ENCODE peak calls at places on chromosomes 6 and 20, in eight cellular contexts. F, C, H, A, M, V, I and Z are unnamed samples.
A peak's percentile ranks its signal among the peaks of the same experiment; 100 is the strongest.

GRCh38 chr6:1598433-1598832 is 11.3 kb upstream of the FOXC1 start:
- DNase-seq in A (no peak), F (no peak), I (no peak), V (no peak), H (no peak), M (no peak), C (no peak), Z (no peak)

GRCh38 chr6:77678048-77678447 is 25.2 kb downstream of the MEI4 start:
- DNase-seq in H (no peak), C (no peak), A (no peak), I (no peak), V (no peak), M (no peak), F (no peak), Z (no peak)

GRCh38 chr6:16409531-16410441 is 171.4 kb downstream of the GMPR start:
- DNase-seq in C (peak; percentile 35), M (peak; percentile 8), H (peak; percentile 81), V (peak; percentile 52), F (no peak), I (peak; percentile 20), A (peak; percentile 47), Z (no peak)

GRCh38 chr20:49400410-49400809 is 82.1 kb downstream of the KCNB1 start:
- DNase-seq in C (no peak), I (no peak), V (no peak), F (no peak), H (peak; percentile 55), A (peak; percentile 64), M (no peak), Z (no peak)

GRCh38 chr6:136250686-136251008 is 536 bp upstream of the MTFR2 start:
- DNase-seq in C (no peak), M (no peak), H (no peak), A (no peak), I (no peak), F (no peak), V (no peak), Z (no peak)

GRCh38 chr6:93337772-93338394 is 81.5 kb downstream of the EPHA7 start:
- DNase-seq in C (no peak), A (no peak), V (no peak), I (no peak), F (no peak), M (no peak), H (no peak), Z (no peak)

GRCh38 chr20:32321390-32321789 is 36.7 kb upstream of the ASXL1 start:
- DNase-seq in A (no peak), C (no peak), H (no peak), V (no peak), M (no peak), F (no peak), I (no peak), Z (no peak)

GRCh38 chr6:44925100-44925739 is 402.9 kb upstream of the RUNX2 start:
- DNase-seq in M (peak; percentile 66), C (no peak), I (no peak), V (peak; percentile 10), A (no peak), F (peak; percentile 39), H (peak; percentile 65), Z (no peak)

GRCh38 chr6:156657311-156657710 is 119.9 kb upstream of the ARID1B start:
- DNase-seq in I (no peak), A (no peak), V (no peak), F (no peak), H (no peak), C (no peak), M (no peak), Z (no peak)

GRCh38 chr6:132937466-132937906 is 123.1 kb downstream of the RPS12 start:
- DNase-seq in M (peak; percentile 71), I (no peak), A (no peak), V (peak; percentile 26), C (no peak), H (peak; percentile 69), F (peak; percentile 57), Z (no peak)

GRCh38 chr20:46681032-46681854 is 8.0 kb downstream of the TP53RK start:
- DNase-seq in H (peak; percentile 75), C (peak; percentile 27), V (peak; percentile 78), F (peak; percentile 22), I (peak; percentile 41), M (peak; percentile 57), A (no peak), Z (peak; percentile 44)

GRCh38 chr6:44113396-44113795 is 13.9 kb downstream of the MRPL14 start:
- DNase-seq in V (no peak), M (no peak), I (no peak), H (peak; percentile 12), F (no peak), C (no peak), A (no peak), Z (no peak)

GRCh38 chr20:59001449-59002171 is 5.4 kb downstream of the CTSZ start:
- DNase-seq in F (no peak), C (no peak), V (no peak), H (no peak), M (no peak), I (no peak), A (no peak), Z (no peak)

GRCh38 chr6:127069659-127070279 is 48.7 kb upstream of the RSPO3 start:
- DNase-seq in M (no peak), I (no peak), H (peak; percentile 79), C (no peak), F (peak; percentile 12), A (no peak), V (no peak), Z (no peak)

GRCh38 chr6:167285077-167285770 is 5.9 kb upstream of the UNC93A start:
- DNase-seq in A (no peak), I (no peak), C (no peak), F (no peak), H (no peak), V (no peak), M (no peak), Z (no peak)

GRCh38 chr20:4666001-4666470 is 55.7 kb upstream of the PRND start:
- DNase-seq in H (peak; percentile 58), M (no peak), V (peak; percentile 57), C (peak; percentile 34), A (no peak), F (no peak), I (peak; percentile 51), Z (no peak)

GRCh38 chr20:7346562-7346961 is 579.1 kb downstream of the BMP2 start:
- DNase-seq in F (no peak), C (no peak), H (no peak), A (no peak), I (no peak), V (no peak), M (no peak), Z (no peak)

GRCh38 chr6:144479991-144480390 is 194.9 kb downstream of the UTRN start:
- DNase-seq in H (no peak), I (no peak), V (no peak), M (no peak), A (no peak), F (no peak), C (no peak), Z (no peak)

GRCh38 chr20:13333793-13334192 is 112.7 kb downstream of the ISM1 start:
- DNase-seq in M (peak; percentile 9), A (no peak), V (no peak), H (peak; percentile 9), C (no peak), I (no peak), F (peak; percentile 62), Z (no peak)

GRCh38 chr6:27237089-27237723 is 10.3 kb upstream of the PRSS16 start:
- DNase-seq in M (no peak), I (peak; percentile 9), F (no peak), A (no peak), C (no peak), H (peak; percentile 63), V (peak; percentile 72), Z (no peak)

GRCh38 chr6:169933839-169934698 is 182.6 kb downstream of the ERMARD start:
- DNase-seq in F (no peak), M (no peak), A (peak; percentile 72), C (no peak), H (no peak), V (no peak), I (no peak), Z (no peak)

GRCh38 chr6:103675807-103676406 is 1183.8 kb downstream of the HACE1 start:
- DNase-seq in C (no peak), F (no peak), H (peak; percentile 20), A (no peak), M (no peak), I (no peak), V (no peak), Z (no peak)

GRCh38 chr20:17430515-17430914 is 100.7 kb downstream of the BFSP1 start:
- DNase-seq in A (no peak), V (no peak), C (no peak), I (no peak), F (peak; percentile 82), M (peak; percentile 76), H (no peak), Z (no peak)

GRCh38 chr6:137808191-137808590 is 58.9 kb upstream of the TNFAIP3 start:
- DNase-seq in A (no peak), I (no peak), H (peak; percentile 61), F (no peak), M (no peak), C (no peak), V (no peak), Z (no peak)

GRCh38 chr20:1125266-1125665 is 6.9 kb downstream of the PSMF1 start:
- DNase-seq in H (no peak), V (no peak), F (no peak), A (no peak), M (no peak), C (no peak), I (no peak), Z (no peak)

GRCh38 chr20:13111249-13111911 is 102.6 kb downstream of the SPTLC3 start:
- DNase-seq in M (peak; percentile 35), C (no peak), F (no peak), H (no peak), I (no peak), V (no peak), A (no peak), Z (no peak)

GRCh38 chr6:52834481-52834880 is 6.1 kb downstream of the GSTA5 start:
- DNase-seq in I (no peak), F (no peak), H (no peak), M (no peak), C (no peak), V (no peak), A (no peak), Z (no peak)

GRCh38 chr6:162562041-162562440 is 165.5 kb downstream of the PRKN start:
- DNase-seq in H (no peak), V (no peak), I (no peak), F (no peak), M (no peak), A (no peak), C (no peak), Z (no peak)

GRCh38 chr6:126721581-126722145 is 381.7 kb downstream of the CENPW start:
- DNase-seq in M (no peak), F (no peak), A (no peak), C (no peak), H (peak; percentile 94), V (no peak), I (no peak), Z (no peak)

GRCh38 chr6:75098709-75099108 is 107.1 kb downstream of the COL12A1 start:
- DNase-seq in F (no peak), C (no peak), M (no peak), V (no peak), H (peak; percentile 99), A (peak; percentile 56), I (no peak), Z (no peak)

GRCh38 chr20:48823960-48824497 is 3.8 kb downstream of the PREX1 start:
- DNase-seq in C (peak; percentile 39), F (no peak), V (peak; percentile 72), I (peak; percentile 42), A (no peak), H (peak; percentile 63), M (no peak), Z (no peak)

GRCh38 chr6:142802124-142802523 is 142.9 kb downstream of the HIVEP2 start:
- DNase-seq in M (no peak), H (peak; percentile 99), I (no peak), C (no peak), A (peak; percentile 21), F (no peak), V (peak; percentile 43), Z (no peak)

GRCh38 chr6:37583261-37583660 is 83.6 kb upstream of the CCDC167 start:
- DNase-seq in H (no peak), I (no peak), V (no peak), C (no peak), M (no peak), A (no peak), F (no peak), Z (no peak)

GRCh38 chr6:3230275-3231212 is 3.1 kb upstream of the TUBB2B start:
- DNase-seq in V (no peak), A (no peak), H (peak; percentile 46), M (peak; percentile 91), C (no peak), F (peak; percentile 89), I (no peak), Z (no peak)